ENCODE peak calls at places on chromosomes 6 and 20, in nine cellular contexts. One of them, this sample, is unnamed.

GRCh38 chr20:62318411-62319345 is 15.9 kb downstream of the ADRM1 start:
- DNase-seq in GM12865: no peak
- DNase-seq in stromal cell of bone marrow: no peak
- DNase-seq in left cardiac atrium: no peak
- DNase-seq in transverse colon: no peak
- DNase-seq in CD8-positive, alpha-beta T cell: no peak
- DNase-seq in psoas muscle: no peak
- DNase-seq in hypothalamus: no peak
- DNase-seq in stimulated activated CD8-positive, alpha-beta memory T cell treated with anti-CD3 and anti-CD28 coated beads, Interleukin-2, amount 100 ng/mL, for 1 hour: no peak
- DNase-seq in this sample: no peak

GRCh38 chr20:31838646-31839292 is 6.6 kb downstream of the FOXS1 start:
- DNase-seq in CD8-positive, alpha-beta T cell: no peak
- DNase-seq in transverse colon: no peak
- DNase-seq in psoas muscle: no peak
- DNase-seq in stromal cell of bone marrow: no peak
- DNase-seq in stimulated activated CD8-positive, alpha-beta memory T cell treated with anti-CD3 and anti-CD28 coated beads, Interleukin-2, amount 100 ng/mL, for 1 hour: no peak
- DNase-seq in left cardiac atrium: no peak
- DNase-seq in GM12865: no peak
- DNase-seq in hypothalamus: no peak
- DNase-seq in this sample: no peak

GRCh38 chr20:34992751-34993417 is 37.2 kb downstream of the MYH7B start:
- DNase-seq in stimulated activated CD8-positive, alpha-beta memory T cell treated with anti-CD3 and anti-CD28 coated beads, Interleukin-2, amount 100 ng/mL, for 1 hour: no peak
- DNase-seq in CD8-positive, alpha-beta T cell: no peak
- DNase-seq in psoas muscle: no peak
- DNase-seq in hypothalamus: no peak
- DNase-seq in stromal cell of bone marrow: no peak
- DNase-seq in GM12865: no peak
- DNase-seq in transverse colon: no peak
- DNase-seq in left cardiac atrium: no peak
- DNase-seq in this sample: no peak

GRCh38 chr20:3174442-3175263 is 1.3 kb upstream of the LZTS3 start:
- DNase-seq in stimulated activated CD8-positive, alpha-beta memory T cell treated with anti-CD3 and anti-CD28 coated beads, Interleukin-2, amount 100 ng/mL, for 1 hour: no peak
- DNase-seq in left cardiac atrium: no peak
- DNase-seq in hypothalamus: no peak
- DNase-seq in transverse colon: no peak
- DNase-seq in psoas muscle: no peak
- DNase-seq in stromal cell of bone marrow: no peak
- DNase-seq in CD8-positive, alpha-beta T cell: no peak
- DNase-seq in GM12865: no peak
- DNase-seq in this sample: no peak

GRCh38 chr6:93684339-93684738 is 265.0 kb upstream of the EPHA7 start:
- DNase-seq in left cardiac atrium: no peak
- DNase-seq in CD8-positive, alpha-beta T cell: no peak
- DNase-seq in hypothalamus: no peak
- DNase-seq in GM12865: no peak
- DNase-seq in transverse colon: peak; percentile 26
- DNase-seq in stromal cell of bone marrow: no peak
- DNase-seq in stimulated activated CD8-positive, alpha-beta memory T cell treated with anti-CD3 and anti-CD28 coated beads, Interleukin-2, amount 100 ng/mL, for 1 hour: no peak
- DNase-seq in psoas muscle: no peak
- DNase-seq in this sample: no peak

GRCh38 chr6:437042-437402 is 45.5 kb downstream of the IRF4 start:
- DNase-seq in stromal cell of bone marrow: peak; percentile 40
- DNase-seq in hypothalamus: no peak
- DNase-seq in stimulated activated CD8-positive, alpha-beta memory T cell treated with anti-CD3 and anti-CD28 coated beads, Interleukin-2, amount 100 ng/mL, for 1 hour: no peak
- DNase-seq in CD8-positive, alpha-beta T cell: no peak
- DNase-seq in left cardiac atrium: no peak
- DNase-seq in psoas muscle: no peak
- DNase-seq in transverse colon: no peak
- DNase-seq in GM12865: no peak
- DNase-seq in this sample: no peak

GRCh38 chr20:12171927-12172581 is 254.4 kb downstream of the BTBD3 start:
- DNase-seq in hypothalamus: no peak
- DNase-seq in transverse colon: no peak
- DNase-seq in CD8-positive, alpha-beta T cell: no peak
- DNase-seq in stimulated activated CD8-positive, alpha-beta memory T cell treated with anti-CD3 and anti-CD28 coated beads, Interleukin-2, amount 100 ng/mL, for 1 hour: no peak
- DNase-seq in psoas muscle: no peak
- DNase-seq in left cardiac atrium: no peak
- DNase-seq in stromal cell of bone marrow: peak; percentile 87
- DNase-seq in GM12865: no peak
- DNase-seq in this sample: no peak

GRCh38 chr20:4243071-4243470 is 227.7 kb upstream of the RNF24 start:
- DNase-seq in CD8-positive, alpha-beta T cell: no peak
- DNase-seq in hypothalamus: no peak
- DNase-seq in left cardiac atrium: no peak
- DNase-seq in stimulated activated CD8-positive, alpha-beta memory T cell treated with anti-CD3 and anti-CD28 coated beads, Interleukin-2, amount 100 ng/mL, for 1 hour: no peak
- DNase-seq in stromal cell of bone marrow: no peak
- DNase-seq in psoas muscle: no peak
- DNase-seq in GM12865: no peak
- DNase-seq in transverse colon: no peak
- DNase-seq in this sample: no peak